ENCODE peak calls at places on chromosomes 2 and 18, in ten cellular contexts. J is sigmoid colon; Z is CD8-positive, alpha-beta T cell; P is neural crest cell; S is T follicular helper cell; U is lower lobe of right lung; F is BJ; E is fibroblast of lung; D is anterior cingulate cortex; R is effector CD8-positive, alpha-beta T cell. A is an unnamed sample.

GRCh38 chr18:10518595-10519273 is 7.1 kb upstream of the NAPG start:
- DNase-seq in P (peak), J (peak), D (peak), F (no peak), Z (no peak), R (no peak), E (peak), S (no peak), U (peak), A (peak)

GRCh38 chr2:176199902-176200301 is 11.4 kb downstream of the HOXD1 start:
- DNase-seq in U (no peak), S (no peak), P (no peak), Z (no peak), E (no peak), D (no peak), F (no peak), R (no peak), J (no peak), A (no peak)

GRCh38 chr2:25473758-25474335 is 132.1 kb upstream of the DNMT3A start:
- DNase-seq in R (no peak), F (no peak), U (peak), P (no peak), S (no peak), J (no peak), D (no peak), Z (no peak), E (no peak), A (no peak)

GRCh38 chr2:46364797-46365457 is 67.7 kb downstream of the EPAS1 start:
- DNase-seq in F (peak), D (no peak), P (peak), J (no peak), Z (no peak), U (no peak), S (no peak), R (no peak), E (peak), A (peak)

GRCh38 chr2:186572705-186573104 is 17.2 kb upstream of the ITGAV start:
- DNase-seq in J (no peak), D (no peak), F (no peak), E (no peak), P (no peak), Z (no peak), U (no peak), R (no peak), S (no peak), A (no peak)

GRCh38 chr2:206457188-206457634 is 13.9 kb downstream of the ADAM23 start:
- DNase-seq in F (no peak), S (no peak), U (no peak), J (no peak), D (no peak), Z (no peak), R (no peak), P (no peak), E (no peak), A (no peak)

GRCh38 chr2:232929303-232930123 is 59.4 kb downstream of the SNORC start:
- DNase-seq in E (no peak), F (no peak), P (no peak), Z (no peak), S (no peak), J (no peak), U (no peak), R (no peak), D (no peak), A (no peak)

GRCh38 chr18:68679531-68679930 is 35.4 kb downstream of the TMX3 start:
- DNase-seq in D (no peak), F (peak), E (no peak), U (no peak), Z (no peak), R (no peak), J (no peak), P (no peak), S (no peak), A (no peak)

GRCh38 chr2:196955036-196955435 is 28.5 kb upstream of the PGAP1 start:
- DNase-seq in Z (no peak), S (no peak), P (no peak), U (no peak), R (no peak), D (no peak), F (no peak), E (no peak), J (no peak), A (no peak)

GRCh38 chr2:121326628-121327027 is 41.6 kb upstream of the TFCP2L1 start:
- DNase-seq in J (no peak), P (no peak), U (no peak), D (no peak), S (no peak), R (no peak), Z (no peak), F (no peak), E (no peak), A (no peak)

GRCh38 chr18:45201489-45201888 is 413.8 kb upstream of the SLC14A2 start:
- DNase-seq in P (no peak), Z (no peak), S (no peak), D (no peak), J (no peak), F (no peak), R (no peak), U (no peak), E (no peak), A (no peak)

GRCh38 chr18:12287131-12287681 is 20.8 kb upstream of the TUBB6 start:
- DNase-seq in R (no peak), D (no peak), U (peak), Z (no peak), S (no peak), E (no peak), P (no peak), F (no peak), J (no peak), A (no peak)

GRCh38 chr2:232476791-232477190 is 10.8 kb downstream of the ECEL1 start:
- DNase-seq in E (no peak), P (no peak), Z (no peak), R (no peak), J (peak), F (no peak), U (peak), D (no peak), S (no peak), A (no peak)

GRCh38 chr2:9779572-9780264 is 63.6 kb upstream of the TAF1B start:
- DNase-seq in Z (peak), E (no peak), R (no peak), P (no peak), J (no peak), S (no peak), D (no peak), U (peak), F (no peak), A (no peak)

GRCh38 chr18:61556862-61557261 is 223.6 kb downstream of the CDH20 start:
- DNase-seq in F (no peak), E (no peak), Z (no peak), D (no peak), R (no peak), S (no peak), J (no peak), U (no peak), P (no peak), A (no peak)

GRCh38 chr18:28637897-28638296 is 461.0 kb upstream of the CDH2 start:
- DNase-seq in S (no peak), F (no peak), R (no peak), D (no peak), U (no peak), P (no peak), Z (no peak), E (no peak), J (no peak), A (no peak)

GRCh38 chr2:121564905-121565304 is 34.2 kb downstream of the RNU4ATAC start:
- DNase-seq in Z (no peak), D (no peak), R (no peak), U (no peak), P (no peak), S (no peak), E (no peak), F (no peak), J (no peak), A (no peak)

GRCh38 chr2:223055836-223056235 is 3.8 kb downstream of the KCNE4 start:
- DNase-seq in E (no peak), U (no peak), F (no peak), R (no peak), P (no peak), D (no peak), S (no peak), J (peak), Z (no peak), A (no peak)

GRCh38 chr2:42827647-42828486 is 35.5 kb upstream of the HAAO start:
- DNase-seq in U (peak), E (peak), D (peak), F (no peak), Z (peak), R (peak), P (peak), J (peak), S (peak), A (peak)

GRCh38 chr2:8515864-8516533 is 165.9 kb upstream of the ID2 start:
- DNase-seq in J (no peak), P (no peak), D (no peak), S (no peak), U (no peak), F (no peak), R (no peak), E (no peak), Z (no peak), A (peak)

GRCh38 chr2:55165567-55165966 is 66.5 kb downstream of the CLHC1 start:
- DNase-seq in R (no peak), U (no peak), S (no peak), F (no peak), E (peak), P (no peak), J (no peak), D (no peak), Z (no peak), A (no peak)

A was measured in transverse colon.